ENCODE peak calls at places on chromosome 9, in five cellular contexts. T, O, N, U and K are unnamed samples.

GRCh38 chr9:124208571-124208970 is 49.2 kb upstream of the NEK6 start:
- DNase-seq in U (no peak), T (no peak), O (no peak), N (no peak), K (no peak)

GRCh38 chr9:116901260-116901659 is 214.2 kb downstream of the TRIM32 start:
- DNase-seq in T (no peak), O (no peak), N (no peak), U (peak; percentile 9), K (no peak)

GRCh38 chr9:134320916-134321570 is 5.2 kb upstream of the RXRA start:
- DNase-seq in O (peak; percentile 24), T (peak; percentile 74), U (no peak), N (no peak), K (peak; percentile 54)

GRCh38 chr9:21549251-21549765 is 67.2 kb upstream of the IFNE start:
- DNase-seq in O (no peak), U (no peak), N (no peak), T (no peak), K (no peak)

GRCh38 chr9:129773262-129774048 is 20.6 kb upstream of the PTGES start:
- DNase-seq in U (peak; percentile 90), O (no peak), T (no peak), N (no peak), K (peak; percentile 69)

GRCh38 chr9:99231708-99232107 is 9.6 kb downstream of the SEC61B start:
- DNase-seq in N (peak; percentile 33), U (no peak), O (no peak), T (no peak), K (no peak)

GRCh38 chr9:96513622-96514021 is 63.7 kb downstream of the HABP4 start:
- DNase-seq in O (no peak), N (no peak), T (no peak), U (no peak), K (no peak)

GRCh38 chr9:130266236-130267098 is 907 bp downstream of the HMCN2 start:
- DNase-seq in T (no peak), O (no peak), N (no peak), U (no peak), K (peak; percentile 37)

GRCh38 chr9:134989206-134990065 is 71.7 kb upstream of the FCN1 start:
- DNase-seq in U (no peak), O (no peak), N (no peak), T (no peak), K (peak; percentile 53)

GRCh38 chr9:34665381-34666250 is 3.2 kb upstream of the CCL27 start:
- DNase-seq in O (peak; percentile 96), N (peak; percentile 95), U (peak; percentile 77), T (peak; percentile 99), K (peak; percentile 96)

GRCh38 chr9:128275198-128276007 is at the start of gene GOLGA2:
- DNase-seq in U (no peak), T (peak; percentile 70), N (peak; percentile 89), O (peak; percentile 62), K (no peak)

GRCh38 chr9:116425244-116425643 is 261.9 kb upstream of the TRIM32 start:
- DNase-seq in O (no peak), U (no peak), T (no peak), N (no peak), K (no peak)

GRCh38 chr9:21267806-21268657 is 28.2 kb upstream of the IFNA14 start:
- DNase-seq in U (no peak), N (no peak), T (no peak), O (no peak), K (no peak)

GRCh38 chr9:132887181-132888120 is 8.8 kb downstream of the SPACA9 start:
- DNase-seq in U (no peak), T (no peak), O (no peak), N (no peak), K (no peak)

GRCh38 chr9:81678088-81678487 is 11.3 kb downstream of the TLE1 start:
- DNase-seq in T (no peak), N (no peak), O (no peak), U (no peak), K (no peak)

GRCh38 chr9:38707885-38708640 is 11.9 kb downstream of the FAM240B start:
- DNase-seq in T (no peak), O (no peak), U (no peak), N (no peak), K (no peak)
- TF ChIP-seq CTCF in T (no peak), O (no peak), U (peak; percentile 73), N (no peak), K (no peak)

DNA sequence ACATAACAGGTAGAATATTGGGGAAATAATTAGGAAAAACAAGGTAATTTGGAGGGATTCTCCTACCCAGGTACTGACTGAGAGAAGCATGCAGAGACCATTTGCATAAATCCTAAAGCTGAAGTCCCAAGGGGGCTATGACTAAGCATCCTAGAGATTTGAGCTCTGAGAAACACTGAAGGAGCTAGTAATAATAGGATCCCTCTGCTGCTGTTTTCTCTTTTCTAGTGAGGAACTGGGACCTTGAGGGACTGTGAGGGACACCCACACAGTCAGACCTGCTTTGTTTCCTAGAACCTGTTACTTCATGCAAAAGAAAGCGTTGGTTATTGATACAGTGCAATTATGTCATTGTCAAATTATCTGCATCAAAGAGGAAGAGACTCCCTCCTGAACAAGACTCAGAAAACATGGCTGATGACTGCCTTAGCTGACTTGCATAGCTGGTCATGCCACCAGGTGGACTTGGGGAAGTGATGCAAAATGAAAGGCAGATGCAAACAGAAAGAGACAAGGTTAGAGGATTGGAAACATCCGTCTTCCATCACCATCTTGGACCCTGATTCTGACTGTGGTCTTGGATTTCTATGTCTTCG is 335.4 kb downstream of the NTRK2 start:
- DNase-seq in N (no peak), U (no peak), O (no peak), T (no peak), K (no peak)
- TF ChIP-seq CTCF in N (no peak), U (no peak), O (no peak), T (no peak), K (no peak)

DNA sequence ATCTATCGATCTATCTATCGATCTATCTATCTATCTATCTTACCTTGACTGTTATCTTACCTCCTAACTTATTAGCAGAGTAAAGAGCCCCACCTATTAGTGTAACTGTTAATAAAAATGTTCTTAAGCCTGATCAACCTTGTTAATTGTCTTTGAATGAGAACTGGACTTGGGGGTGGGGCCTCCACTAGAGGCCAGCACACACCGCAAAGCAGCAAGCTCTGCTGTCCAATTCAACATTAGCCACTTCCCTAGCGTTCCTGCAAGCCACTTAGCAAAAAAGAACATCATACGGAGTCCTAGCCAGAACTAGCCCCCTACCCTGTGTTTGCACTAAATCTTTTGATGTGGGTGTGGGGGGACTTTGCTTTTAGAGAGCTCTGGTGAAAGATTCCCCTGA is 515.8 kb downstream of the KDM4C start:
- DNase-seq in U (no peak), N (no peak), T (peak; percentile 54), O (peak; percentile 30), K (no peak)
- TF ChIP-seq CTCF in U (no peak), N (no peak), T (peak; percentile 61), O (peak; percentile 51), K (peak; percentile 58)

GRCh38 chr9:90773593-90773992 is 28.0 kb upstream of the SYK start:
- DNase-seq in O (no peak), T (peak; percentile 52), N (no peak), U (no peak), K (no peak)
- TF ChIP-seq CTCF in O (no peak), T (peak; percentile 54), N (peak; percentile 26), U (peak; percentile 57), K (no peak)

DNA sequence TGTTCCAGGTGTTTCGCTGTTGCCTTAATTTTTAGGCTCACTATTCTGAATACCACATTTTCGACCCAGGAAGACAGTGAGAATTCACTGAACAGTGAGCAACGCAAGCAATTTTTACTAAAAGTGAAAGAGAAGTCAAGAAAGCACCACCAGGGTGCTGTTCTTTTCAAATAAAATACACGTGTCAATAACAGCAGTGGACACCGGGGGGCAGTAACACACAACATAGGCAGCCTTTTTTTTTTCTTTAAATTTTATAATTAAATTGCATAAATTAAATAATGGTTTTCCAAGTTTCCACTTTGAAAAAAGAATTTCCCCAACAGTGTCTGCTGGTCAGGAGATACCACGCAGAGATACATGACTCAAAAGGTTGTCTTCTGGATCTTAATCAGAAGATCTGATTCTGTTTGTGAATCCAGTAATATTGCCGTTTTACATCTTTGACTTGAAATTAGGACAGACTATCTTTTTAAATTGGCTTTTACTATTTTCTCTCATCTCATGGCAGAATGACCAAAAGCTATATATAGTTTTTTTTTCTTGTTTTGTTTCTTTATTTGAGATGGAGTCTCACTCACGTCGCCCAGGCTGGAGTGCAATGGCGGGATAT is 47.1 kb upstream of the SH3GL2 start:
- DNase-seq in N (no peak), U (peak; percentile 4), O (peak; percentile 23), T (peak; percentile 73), K (no peak)
- TF ChIP-seq CTCF in N (peak; percentile 60), U (peak; percentile 54), O (peak; percentile 49), T (peak; percentile 87), K (peak; percentile 34)

GRCh38 chr9:95096807-95097206 is 220.7 kb downstream of the FANCC start:
- DNase-seq in T (no peak), N (no peak), U (no peak), O (no peak), K (no peak)
- TF ChIP-seq CTCF in T (no peak), N (no peak), U (no peak), O (no peak), K (no peak)